ENCODE peak calls at places on chromosomes 1 and 21, in eight cellular contexts. Q is glutamatergic neuron; F is stimulated activated naive CD4-positive, alpha-beta T cell; N is AG04450; B is DMS153; R is foreskin keratinocyte; Y is sciatic nerve; J is OCI-LY7. L is an unnamed sample.

GRCh38 chr1:33743221-33743998 is 120.5 kb upstream of the HMGB4 start:
- DNase-seq in Q (no peak), F (no peak), N (no peak), B (no peak), R (no peak), Y (no peak), J (no peak), L (no peak)

GRCh38 chr1:51093566-51093965 is 8.5 kb upstream of the C1orf185 start:
- DNase-seq in Q (no peak), F (no peak), N (no peak), B (no peak), R (peak; percentile 83), Y (no peak), J (no peak), L (no peak)

GRCh38 chr1:152786077-152786476 is at the start of gene LCE1E:
- DNase-seq in Q (no peak), F (no peak), N (no peak), B (peak; percentile 84), R (peak; percentile 85), Y (no peak), J (no peak), L (no peak)

GRCh38 chr1:54649130-54649898 is 7.7 kb downstream of the MROH7 start:
- DNase-seq in Q (no peak), F (no peak), N (no peak), B (no peak), R (no peak), Y (no peak), J (no peak), L (no peak)

GRCh38 chr21:27681841-27682240 is 715.0 kb upstream of the ADAMTS5 start:
- DNase-seq in Q (no peak), F (no peak), N (no peak), B (no peak), R (peak; percentile 81), Y (no peak), J (no peak), L (no peak)

GRCh38 chr1:3708696-3709246 is 43.5 kb upstream of the CCDC27 start:
- DNase-seq in Q (no peak), F (no peak), N (no peak), B (no peak), R (no peak), Y (no peak), J (no peak), L (no peak)

GRCh38 chr21:21156397-21156796 is 158.2 kb downstream of the NCAM2 start:
- DNase-seq in Q (no peak), F (no peak), N (no peak), B (no peak), R (no peak), Y (no peak), J (no peak), L (no peak)

GRCh38 chr1:26696191-26696644 is 403 bp downstream of the ARID1A start:
- DNase-seq in Q (no peak), F (peak; percentile 62), N (no peak), B (no peak), R (no peak), Y (peak; percentile 67), J (no peak), L (no peak)

GRCh38 chr1:12132078-12132477 is 34.7 kb upstream of the TNFRSF1B start:
- DNase-seq in Q (no peak), F (no peak), N (no peak), B (no peak), R (peak; percentile 73), Y (no peak), J (no peak), L (no peak)

GRCh38 chr1:17198476-17199258 is 6.3 kb upstream of the PADI1 start:
- DNase-seq in Q (no peak), F (no peak), N (no peak), B (no peak), R (no peak), Y (peak; percentile 41), J (no peak), L (no peak)

GRCh38 chr21:43893536-43894205 is 28.6 kb downstream of the AGPAT3 start:
- DNase-seq in Q (no peak), F (peak; percentile 7), N (no peak), B (no peak), R (no peak), Y (peak; percentile 46), J (no peak), L (no peak)

GRCh38 chr1:44784094-44785026 is 3.6 kb downstream of the BEST4 start:
- DNase-seq in Q (peak; percentile 59), F (no peak), N (no peak), B (no peak), R (no peak), Y (no peak), J (peak; percentile 68), L (no peak)

GRCh38 chr1:223742861-223743517 is 30.6 kb downstream of the CAPN2 start:
- DNase-seq in Q (peak; percentile 34), F (no peak), N (no peak), B (no peak), R (no peak), Y (no peak), J (no peak), L (no peak)

GRCh38 chr1:109979489-109980091 is 5.0 kb upstream of the AHCYL1 start:
- DNase-seq in Q (no peak), F (no peak), N (no peak), B (no peak), R (no peak), Y (no peak), J (no peak), L (no peak)

GRCh38 chr1:157132602-157133167 is 5.5 kb downstream of the ETV3 start:
- DNase-seq in Q (no peak), F (no peak), N (no peak), B (no peak), R (peak; percentile 93), Y (no peak), J (no peak), L (no peak)

GRCh38 chr1:21294266-21295058 is 4.2 kb upstream of the ECE1 start:
- DNase-seq in Q (no peak), F (peak; percentile 94), N (no peak), B (peak; percentile 34), R (no peak), Y (no peak), J (peak; percentile 92), L (peak; percentile 98)

GRCh38 chr1:7232936-7233540 is 447.8 kb downstream of the CAMTA1 start:
- DNase-seq in Q (no peak), F (no peak), N (no peak), B (no peak), R (no peak), Y (no peak), J (no peak), L (no peak)

GRCh38 chr1:207908112-207908734 is 2.7 kb downstream of the CD34 start:
- DNase-seq in Q (no peak), F (no peak), N (no peak), B (no peak), R (no peak), Y (no peak), J (no peak), L (no peak)

GRCh38 chr1:215594640-215595039 is 27.5 kb downstream of the KCTD3 start:
- DNase-seq in Q (no peak), F (no peak), N (no peak), B (no peak), R (no peak), Y (no peak), J (no peak), L (no peak)

GRCh38 chr1:225464851-225465792 is 37.3 kb upstream of the LBR start:
- DNase-seq in Q (no peak), F (no peak), N (no peak), B (no peak), R (peak; percentile 75), Y (no peak), J (no peak), L (no peak)

GRCh38 chr1:164560076-164560475 is 1.1 kb downstream of the PBX1 start:
- DNase-seq in Q (no peak), F (no peak), N (no peak), B (no peak), R (peak; percentile 57), Y (no peak), J (no peak), L (no peak)

GRCh38 chr1:204556458-204557052 is 40.3 kb downstream of the MDM4 start:
- DNase-seq in Q (no peak), F (peak; percentile 50), N (no peak), B (no peak), R (no peak), Y (no peak), J (no peak), L (no peak)

GRCh38 chr1:41456847-41457540 is 27.5 kb downstream of the EDN2 start:
- DNase-seq in Q (no peak), F (no peak), N (no peak), B (no peak), R (no peak), Y (no peak), J (no peak), L (no peak)